ENCODE peak calls at places on chromosomes 6 and 20, in nine cellular contexts. K is CD4-positive, alpha-beta T cell; M is endodermal cell; H is CD8-positive, alpha-beta T cell; X is pancreas; C is cardiac muscle cell; W is lower lobe of right lung; T is mammary epithelial cell; O is substantia nigra. V is an unnamed sample.

GRCh38 chr6:150667977-150668716 is 68.5 kb downstream of the PLEKHG1 start:
- DNase-seq in H (no peak), O (peak), K (no peak), W (peak), X (peak), T (peak), M (no peak), C (peak), V (peak)

GRCh38 chr6:136037885-136038460 is 186.5 kb downstream of the PDE7B start:
- DNase-seq in W (no peak), C (peak), O (no peak), K (no peak), T (no peak), H (no peak), X (peak), M (peak), V (no peak)

GRCh38 chr6:30411515-30412207 is 66.7 kb downstream of the RPP21 start:
- DNase-seq in K (peak), T (peak), C (peak), X (peak), W (peak), O (no peak), M (peak), H (peak), V (no peak)

GRCh38 chr6:166032366-166033171 is 135.1 kb downstream of the TBXT start:
- DNase-seq in K (no peak), M (peak), W (no peak), H (no peak), X (no peak), C (peak), T (no peak), O (no peak), V (no peak)

GRCh38 chr20:5548112-5548511 is 202.1 kb upstream of the SHLD1 start:
- DNase-seq in T (no peak), K (no peak), M (no peak), X (no peak), O (no peak), H (no peak), C (no peak), W (no peak), V (no peak)

GRCh38 chr6:148925701-148926100 is 178.9 kb downstream of the UST start:
- DNase-seq in O (no peak), H (no peak), C (no peak), T (no peak), X (no peak), K (no peak), W (no peak), M (no peak), V (no peak)

GRCh38 chr20:8155229-8155628 is 23.2 kb downstream of the PLCB1 start:
- DNase-seq in C (no peak), O (no peak), K (no peak), X (no peak), W (no peak), T (no peak), M (no peak), H (no peak), V (no peak)

GRCh38 chr6:121800047-121800446 is 364.6 kb downstream of the GJA1 start:
- DNase-seq in T (no peak), H (no peak), X (no peak), W (no peak), C (no peak), K (no peak), O (no peak), M (no peak), V (no peak)

GRCh38 chr6:140572867-140573266 is 1198.4 kb upstream of the CITED2 start:
- DNase-seq in C (no peak), W (no peak), K (no peak), H (no peak), X (no peak), M (no peak), O (no peak), T (peak), V (no peak)

GRCh38 chr6:134802426-134803058 is 147.4 kb downstream of the ALDH8A1 start:
- DNase-seq in W (no peak), H (no peak), K (no peak), O (no peak), T (peak), C (no peak), X (no peak), M (no peak), V (no peak)

GRCh38 chr20:40887100-40887499 is 141.5 kb upstream of the TOP1 start:
- DNase-seq in W (no peak), K (no peak), O (no peak), M (no peak), H (no peak), C (no peak), T (no peak), X (no peak), V (no peak)

GRCh38 chr6:11681770-11682169 is 96.8 kb downstream of the ADTRP start:
- DNase-seq in M (no peak), O (no peak), X (no peak), T (no peak), H (no peak), C (no peak), W (no peak), K (no peak), V (no peak)

GRCh38 chr6:109050012-109050411 is 44.6 kb downstream of the SESN1 start:
- DNase-seq in H (no peak), M (no peak), O (peak), W (no peak), C (no peak), K (no peak), X (no peak), T (peak), V (peak)

GRCh38 chr20:53656653-53657288 is 63.1 kb upstream of the ZNF217 start:
- DNase-seq in K (no peak), W (no peak), X (no peak), M (no peak), O (no peak), T (peak), H (no peak), C (peak), V (no peak)

GRCh38 chr20:49320460-49320859 is 42.6 kb upstream of the ZNFX1 start:
- DNase-seq in X (no peak), M (peak), H (no peak), W (no peak), K (no peak), C (peak), T (peak), O (no peak), V (no peak)

GRCh38 chr6:148869589-148869988 is 122.8 kb downstream of the UST start:
- DNase-seq in X (no peak), O (no peak), M (no peak), T (peak), K (no peak), H (no peak), W (no peak), C (peak), V (peak)

GRCh38 chr6:28208180-28208659 is 16.9 kb upstream of the ZSCAN9 start:
- DNase-seq in T (no peak), M (peak), C (no peak), H (no peak), O (no peak), K (no peak), W (no peak), X (no peak), V (no peak)

GRCh38 chr6:44217332-44218143 is 812 bp downstream of the MYMX start:
- DNase-seq in K (no peak), C (peak), W (no peak), H (no peak), T (peak), O (peak), X (peak), M (peak), V (no peak)

GRCh38 chr6:130018292-130018829 is at the start of gene L3MBTL3:
- DNase-seq in W (peak), M (peak), K (peak), H (peak), O (peak), C (peak), T (peak), X (peak), V (peak)

GRCh38 chr6:30076333-30076732 is 764 bp upstream of the RNF39 start:
- DNase-seq in C (no peak), M (no peak), K (no peak), O (no peak), X (no peak), H (no peak), W (no peak), T (peak), V (no peak)

GRCh38 chr6:51049983-51050877 is 231.6 kb downstream of the TFAP2B start:
- DNase-seq in H (no peak), M (no peak), W (no peak), O (no peak), X (no peak), K (no peak), C (no peak), T (peak), V (peak)

GRCh38 chr6:47809863-47810262 is 28.0 kb downstream of the OPN5 start:
- DNase-seq in O (no peak), C (no peak), X (no peak), M (no peak), T (no peak), W (no peak), K (no peak), H (no peak), V (no peak)

GRCh38 chr6:30013296-30013922 is 47.7 kb upstream of the POLR1H start:
- DNase-seq in O (no peak), H (peak), K (no peak), W (no peak), X (no peak), T (no peak), M (peak), C (peak), V (no peak)

GRCh38 chr6:35168461-35168861 is 27.3 kb upstream of the TCP11 start:
- DNase-seq in W (no peak), X (no peak), C (no peak), M (peak), O (no peak), T (no peak), K (no peak), H (no peak), V (no peak)

GRCh38 chr6:151288711-151289398 is 49.1 kb downstream of the AKAP12 start:
- DNase-seq in W (no peak), M (no peak), C (no peak), O (no peak), H (no peak), T (no peak), X (no peak), K (no peak), V (no peak)

GRCh38 chr6:79601020-79601609 is 30.0 kb upstream of the SH3BGRL2 start:
- DNase-seq in M (no peak), H (no peak), W (no peak), X (no peak), C (peak), T (peak), O (no peak), K (no peak), V (peak)

GRCh38 chr20:53921443-53921973 is 148.9 kb downstream of the BCAS1 start:
- DNase-seq in C (no peak), W (no peak), O (no peak), X (no peak), K (no peak), H (no peak), T (no peak), M (peak), V (no peak)

GRCh38 chr6:167093922-167094432 is 28.9 kb upstream of the CCR6 start:
- DNase-seq in K (peak), C (peak), T (no peak), H (peak), M (peak), X (no peak), O (no peak), W (no peak), V (no peak)

GRCh38 chr6:145561095-145561820 is 174.1 kb downstream of the EPM2A start:
- DNase-seq in H (no peak), W (no peak), M (no peak), C (peak), X (no peak), T (peak), K (no peak), O (no peak), V (no peak)

GRCh38 chr20:49529470-49529869 is 38.5 kb downstream of the PTGIS start:
- DNase-seq in H (no peak), C (no peak), T (peak), O (no peak), K (no peak), M (no peak), W (no peak), X (no peak), V (peak)

GRCh38 chr6:129667621-129668020 is 42.4 kb downstream of the ARHGAP18 start:
- DNase-seq in T (peak), X (no peak), M (no peak), W (no peak), K (no peak), C (peak), O (no peak), H (no peak), V (no peak)

GRCh38 chr6:145789443-145789842 is 25.2 kb downstream of the FBXO30 start:
- DNase-seq in M (no peak), O (no peak), X (no peak), H (no peak), W (no peak), T (no peak), K (no peak), C (peak), V (no peak)

GRCh38 chr6:12313311-12313991 is 23.3 kb downstream of the EDN1 start:
- DNase-seq in K (no peak), M (no peak), X (no peak), O (no peak), T (no peak), C (no peak), W (no peak), H (no peak), V (no peak)

GRCh38 chr6:51410453-51410852 is 591.8 kb downstream of the TFAP2B start:
- DNase-seq in H (no peak), W (no peak), X (no peak), T (no peak), M (no peak), O (no peak), C (no peak), K (no peak), V (no peak)

GRCh38 chr20:44071526-44072111 is 115.4 kb downstream of the JPH2 start:
- DNase-seq in T (no peak), O (no peak), C (no peak), M (peak), W (no peak), H (no peak), X (no peak), K (no peak), V (no peak)

GRCh38 chr6:156971153-156971882 is 194.1 kb downstream of the ARID1B start:
- DNase-seq in T (no peak), X (no peak), C (peak), K (no peak), M (no peak), H (no peak), W (no peak), O (no peak), V (no peak)

GRCh38 chr20:21701171-21701876 is 4.1 kb upstream of the PAX1 start:
- DNase-seq in M (peak), X (no peak), T (no peak), K (no peak), C (no peak), H (no peak), O (no peak), W (no peak), V (no peak)

DNA sequence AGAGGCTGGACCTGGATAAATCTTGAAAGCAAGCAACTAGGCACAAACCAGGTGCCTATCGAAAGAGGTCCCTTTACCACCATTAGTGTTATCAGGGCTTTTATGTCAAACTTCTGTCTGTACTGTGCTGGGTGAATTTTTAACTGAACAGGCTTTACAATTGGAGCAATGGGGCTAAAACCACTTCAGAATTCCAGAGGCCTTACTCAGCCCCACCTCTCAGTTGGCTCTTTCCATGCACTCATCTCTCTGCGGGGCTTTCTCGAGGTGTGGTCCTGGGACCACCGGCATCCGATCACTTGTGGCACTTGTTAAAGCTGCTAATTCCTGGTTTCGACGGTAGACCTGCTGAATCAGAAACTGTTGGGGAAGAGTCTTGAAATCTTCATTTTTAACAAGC is 232.5 kb downstream of the SOX4 start:
- DNase-seq in T (peak), O (no peak), C (no peak), X (no peak), K (no peak), M (peak), H (no peak), W (no peak), V (no peak)
- H3K27ac ChIP-seq in T (no peak), O (no peak), C (no peak), X (no peak), K (no peak), M (no peak), H (no peak), W (no peak), V (no peak)

DNA sequence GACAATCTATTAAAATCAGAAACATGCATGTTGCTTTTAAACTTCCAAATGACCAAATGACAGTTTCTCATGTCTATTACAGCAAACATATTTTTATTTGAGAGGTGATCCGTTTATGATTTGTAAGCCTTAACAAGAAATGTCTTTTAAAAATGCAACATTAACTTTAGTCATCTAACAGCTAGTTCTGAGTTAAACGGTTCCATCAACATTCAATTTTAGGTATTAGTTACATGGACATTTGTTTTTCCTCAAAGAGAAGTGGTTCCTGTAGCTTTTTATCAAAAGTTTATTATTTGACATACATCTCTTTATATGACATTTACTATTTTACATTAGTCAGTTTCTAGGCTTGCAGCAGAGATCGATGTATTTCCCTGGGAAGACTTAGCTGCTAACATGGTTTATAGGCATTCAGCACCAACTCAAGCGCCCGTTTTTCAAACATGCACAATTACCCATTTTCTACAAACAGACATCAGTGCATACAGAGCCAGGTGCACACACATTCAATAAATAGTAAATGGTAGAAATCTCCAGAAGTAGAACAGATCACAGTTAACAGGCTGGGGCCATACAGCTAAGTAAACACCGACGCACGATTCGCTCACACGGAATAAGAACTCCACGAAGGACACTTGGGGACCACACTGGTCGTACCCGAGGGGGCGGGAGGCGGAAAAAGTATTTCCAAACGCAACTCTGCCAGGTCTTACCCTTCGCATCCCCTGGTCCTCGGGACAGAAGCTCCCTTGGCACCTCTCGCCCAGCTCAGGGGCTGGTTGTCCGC is 865 bp downstream of the CNR1 start:
- DNase-seq in W (no peak), X (no peak), M (no peak), O (no peak), K (no peak), C (no peak), T (no peak), H (no peak), V (no peak)
- H3K27ac ChIP-seq in W (peak), X (no peak), M (no peak), O (no peak), K (no peak), C (no peak), T (no peak), H (no peak), V (no peak)

DNA sequence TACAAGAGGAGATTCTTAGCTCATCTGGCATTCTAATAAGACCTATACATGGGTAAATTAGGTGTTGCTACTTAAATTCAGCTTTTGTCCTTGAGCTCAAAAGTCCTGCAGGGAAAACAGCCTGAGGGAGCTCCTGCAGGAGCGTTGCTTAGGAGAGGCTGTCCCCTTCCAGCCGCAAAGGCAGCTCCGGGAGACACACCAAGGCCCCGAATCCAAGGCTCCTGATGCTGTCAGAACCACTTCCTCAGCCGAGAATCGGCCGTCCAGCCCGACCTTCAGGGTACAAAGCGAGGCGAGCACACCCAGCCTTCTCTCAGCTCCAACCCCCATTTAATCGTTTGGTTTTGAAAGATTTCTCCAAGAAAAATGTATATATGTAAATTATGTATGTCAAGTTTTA is 87.0 kb downstream of the DACT2 start:
- DNase-seq in M (no peak), K (no peak), C (no peak), H (no peak), T (no peak), O (no peak), W (no peak), X (no peak), V (no peak)
- H3K27ac ChIP-seq in M (no peak), K (no peak), C (no peak), H (no peak), T (no peak), O (no peak), W (no peak), X (no peak), V (no peak)

GRCh38 chr20:2455771-2456497 is 14.7 kb downstream of the SNRPB start:
- DNase-seq in H (no peak), X (no peak), K (no peak), M (no peak), O (no peak), T (no peak), W (no peak), C (no peak), V (no peak)

GRCh38 chr20:2460752-2461424 is 9.7 kb downstream of the SNRPB start:
- DNase-seq in M (peak), X (no peak), K (no peak), O (no peak), T (no peak), H (no peak), C (peak), W (no peak), V (no peak)

GRCh38 chr20:2462484-2462883 is 8.1 kb downstream of the SNRPB start:
- DNase-seq in W (no peak), O (no peak), K (no peak), T (no peak), C (no peak), M (peak), X (no peak), H (no peak), V (no peak)

GRCh38 chr20:2459981-2460751 is 10.4 kb downstream of the SNRPB start:
- DNase-seq in X (no peak), W (no peak), K (no peak), O (no peak), M (no peak), C (no peak), T (no peak), H (no peak), V (no peak)

DNA sequence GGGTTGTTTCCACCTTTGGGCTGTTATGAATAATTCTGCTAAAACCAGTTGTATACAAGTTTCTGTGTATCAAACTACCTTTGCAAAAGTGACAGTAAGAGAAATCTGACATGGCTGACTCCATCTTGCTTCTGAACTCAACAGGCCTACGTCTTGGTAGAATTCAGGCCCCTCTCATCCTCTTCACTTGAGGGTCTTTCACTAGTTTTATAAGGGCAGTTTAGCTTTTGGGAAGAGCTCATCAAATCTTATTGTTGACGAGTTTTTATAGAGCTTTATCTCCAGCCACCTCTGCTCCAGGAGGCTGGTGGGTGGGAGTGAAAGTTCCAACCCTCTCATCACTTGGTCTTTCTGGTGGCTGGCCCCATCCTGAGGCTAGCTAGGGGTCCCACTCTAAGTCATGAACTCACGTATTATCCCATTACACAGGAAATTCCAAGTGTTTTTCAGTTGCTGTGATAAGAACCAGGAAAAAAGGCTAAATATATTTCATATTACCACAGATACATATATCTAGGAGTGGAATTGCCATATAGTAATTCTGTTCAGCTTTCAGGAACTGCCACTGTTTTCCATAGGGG is 11.6 kb downstream of the SNRPB start:
- DNase-seq in H (no peak), C (no peak), X (no peak), T (no peak), K (no peak), M (no peak), W (no peak), O (no peak), V (no peak)
- H3K27ac ChIP-seq in H (no peak), C (no peak), X (no peak), T (no peak), K (no peak), M (no peak), W (no peak), O (no peak), V (no peak)

V was measured in epithelial cell of prostate.